ENCODE peak calls at places on chromosome 12, in nine cellular contexts. Z is cardiac fibroblast, T is prostate gland, S is PC-3, X is type B pancreatic cell, P is cardiac muscle cell, A is ovary, H is BJ, J is mesothelial cell of epicardium. D is an unnamed sample.

GRCh38 chr12:61097991-61098580 is 1162.1 kb upstream of the USP15 start:
- DNase-seq in Z (no peak), S (no peak), A (no peak), P (no peak), H (no peak), T (no peak), X (no peak), J (no peak), D (no peak)

GRCh38 chr12:6345319-6346071 is 3.6 kb upstream of the TNFRSF1A start:
- DNase-seq in T (no peak), S (peak), H (no peak), Z (peak), J (no peak), P (peak), A (no peak), X (no peak), D (no peak)

GRCh38 chr12:95124106-95124505 is 50.7 kb upstream of the NR2C1 start:
- DNase-seq in H (no peak), S (no peak), Z (no peak), T (no peak), J (no peak), A (no peak), X (no peak), P (no peak), D (no peak)

GRCh38 chr12:2637371-2637770 is 157.4 kb upstream of the FKBP4 start:
- DNase-seq in S (no peak), T (no peak), X (no peak), P (no peak), Z (no peak), H (no peak), A (no peak), J (no peak), D (no peak)

GRCh38 chr12:55392032-55392795 is 8.1 kb upstream of the OR6C65 start:
- DNase-seq in T (no peak), X (no peak), S (no peak), A (no peak), P (no peak), H (no peak), J (no peak), Z (no peak), D (no peak)

GRCh38 chr12:10027311-10028099 is 3.0 kb upstream of the CLEC9A start:
- DNase-seq in H (no peak), X (no peak), Z (peak), A (no peak), P (no peak), J (no peak), T (no peak), S (peak), D (no peak)

GRCh38 chr12:104181313-104181712 is 34.3 kb upstream of the TXNRD1 start:
- DNase-seq in S (no peak), Z (peak), A (no peak), J (no peak), X (no peak), T (no peak), P (peak), H (no peak), D (no peak)

GRCh38 chr12:93156091-93156490 is 221.6 kb upstream of the NUDT4 start:
- DNase-seq in H (no peak), S (no peak), A (no peak), J (no peak), X (no peak), T (peak), P (no peak), Z (no peak), D (no peak)

GRCh38 chr12:76032043-76032981 is 736 bp upstream of the PHLDA1 start:
- DNase-seq in H (no peak), S (peak), Z (peak), T (peak), X (no peak), J (no peak), P (peak), A (peak), D (no peak)

GRCh38 chr12:46933947-46934346 is 108.2 kb upstream of the SLC38A4 start:
- DNase-seq in A (no peak), T (no peak), Z (peak), X (no peak), J (no peak), S (peak), H (no peak), P (peak), D (no peak)

GRCh38 chr12:124949066-124949465 is 34.6 kb upstream of the UBC start:
- DNase-seq in T (no peak), A (no peak), X (no peak), P (no peak), S (no peak), J (no peak), Z (no peak), H (no peak), D (no peak)

GRCh38 chr12:39816671-39817185 is 197.1 kb upstream of the ABCD2 start:
- DNase-seq in A (no peak), S (no peak), J (no peak), P (no peak), X (no peak), H (peak), Z (no peak), T (no peak), D (no peak)

GRCh38 chr12:6078378-6079083 is 45.9 kb downstream of the VWF start:
- DNase-seq in Z (peak), A (no peak), S (no peak), P (peak), T (no peak), H (no peak), X (no peak), J (no peak), D (no peak)

GRCh38 chr12:49365542-49365941 is 1.7 kb upstream of the SPATS2 start:
- DNase-seq in X (no peak), J (no peak), P (peak), H (no peak), T (no peak), S (peak), Z (peak), A (no peak), D (no peak)

GRCh38 chr12:107228076-107228475 is 134.7 kb upstream of the CRY1 start:
- DNase-seq in T (no peak), J (no peak), X (no peak), S (no peak), P (no peak), H (no peak), A (no peak), Z (no peak), D (no peak)

GRCh38 chr12:67590122-67590795 is 58.3 kb upstream of the DYRK2 start:
- DNase-seq in P (no peak), H (no peak), S (no peak), J (no peak), T (no peak), Z (no peak), A (no peak), X (no peak), D (no peak)

GRCh38 chr12:58139894-58140293 is 198.5 kb downstream of the ATP23 start:
- DNase-seq in T (no peak), Z (no peak), P (no peak), A (no peak), X (no peak), H (no peak), J (no peak), S (no peak), D (no peak)

GRCh38 chr12:2580821-2581220 is 213.9 kb upstream of the FKBP4 start:
- DNase-seq in H (no peak), P (peak), S (no peak), T (no peak), J (no peak), X (no peak), Z (peak), A (no peak), D (no peak)

GRCh38 chr12:93060666-93061413 is 131.7 kb upstream of the EEA1 start:
- DNase-seq in J (no peak), P (peak), H (no peak), T (no peak), A (peak), X (no peak), Z (peak), S (no peak), D (no peak)

GRCh38 chr12:130086248-130086647 is 76.0 kb upstream of the FZD10 start:
- DNase-seq in P (no peak), S (no peak), J (no peak), H (no peak), T (no peak), A (no peak), X (no peak), Z (no peak), D (no peak)

GRCh38 chr12:68373836-68374314 is 41.7 kb upstream of the MDM1 start:
- DNase-seq in Z (no peak), A (no peak), P (no peak), J (no peak), S (no peak), H (no peak), X (no peak), T (no peak), D (no peak)

GRCh38 chr12:64237382-64237781 is 15.3 kb upstream of the KICS2 start:
- DNase-seq in T (no peak), Z (no peak), H (no peak), P (no peak), X (no peak), A (no peak), S (no peak), J (no peak), D (no peak)

GRCh38 chr12:43332977-43333649 is 218.9 kb downstream of the ADAMTS20 start:
- DNase-seq in A (no peak), P (peak), X (no peak), T (no peak), Z (peak), J (no peak), S (peak), H (no peak), D (no peak)

GRCh38 chr12:104555650-104556049 is 98.9 kb downstream of the CHST11 start:
- DNase-seq in Z (no peak), P (no peak), J (no peak), X (no peak), H (no peak), T (peak), S (no peak), A (no peak), D (no peak)

GRCh38 chr12:6607751-6608591 is 792 bp upstream of the CHD4 start:
- DNase-seq in H (no peak), Z (peak), S (peak), X (no peak), J (no peak), T (no peak), P (peak), A (peak), D (no peak)

GRCh38 chr12:124901003-124901402 is 13.4 kb downstream of the UBC start:
- DNase-seq in J (no peak), P (no peak), S (no peak), T (no peak), X (no peak), A (no peak), Z (no peak), H (no peak), D (no peak)

GRCh38 chr12:130815028-130815741 is 23.9 kb downstream of the STX2 start:
- DNase-seq in Z (no peak), H (no peak), A (no peak), J (no peak), T (no peak), P (no peak), S (no peak), X (no peak), D (no peak)

GRCh38 chr12:93002278-93003054 is 73.4 kb upstream of the EEA1 start:
- DNase-seq in X (no peak), P (peak), J (no peak), Z (peak), H (peak), T (no peak), A (no peak), S (peak), D (no peak)

DNA sequence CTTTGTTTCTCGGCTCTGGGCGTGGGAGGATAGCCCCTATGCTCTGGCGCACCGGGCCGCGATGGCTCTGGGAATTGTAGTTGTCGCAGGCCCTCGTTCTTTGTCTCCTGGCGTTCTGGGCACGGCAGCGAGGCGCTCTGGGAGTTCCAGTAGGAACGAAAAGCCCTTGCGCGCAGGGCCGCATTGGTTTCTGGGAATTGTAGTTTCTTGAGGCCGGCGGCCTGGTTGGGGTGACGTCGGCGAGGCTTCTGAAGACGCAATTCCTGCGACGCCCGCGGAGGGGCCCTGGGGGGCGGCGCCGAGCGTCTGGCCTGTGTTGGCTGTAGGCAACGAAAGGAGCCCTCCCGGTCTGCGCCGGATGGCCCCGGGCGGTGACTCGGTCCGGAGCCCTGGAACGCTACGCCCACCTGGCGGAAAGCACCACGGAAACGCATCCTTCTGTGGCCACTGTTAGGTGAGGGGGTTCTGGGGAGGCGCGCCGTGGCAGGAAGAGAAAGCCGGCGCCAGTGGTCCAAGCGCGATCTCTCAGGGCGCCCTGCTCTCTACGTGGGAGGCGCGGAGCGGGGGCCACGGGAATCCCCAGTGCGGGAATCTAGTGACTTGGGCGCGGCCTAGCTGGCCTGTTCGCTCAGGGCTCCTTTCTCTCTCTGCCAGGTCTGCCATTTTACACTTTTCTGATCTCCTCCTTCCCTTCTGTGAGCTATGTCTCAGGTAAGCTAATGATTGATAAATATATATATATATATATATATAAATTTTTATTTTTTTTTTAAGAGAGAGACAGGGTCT is at the start of gene ZNF140:
- DNase-seq in X (no peak), S (peak), H (peak), T (peak), J (peak), P (peak), A (peak), Z (peak), D (peak)
- TF ChIP-seq CTCF in X (peak), S (no peak), H (peak), T (peak), J (peak), P (peak), A (no peak), Z (peak), D (no peak)

GRCh38 chr12:73517859-73518258 is 1019.8 kb upstream of the ATXN7L3B start:
- DNase-seq in H (no peak), T (no peak), P (no peak), X (no peak), S (no peak), A (no peak), Z (no peak), J (no peak), D (no peak)

DNA sequence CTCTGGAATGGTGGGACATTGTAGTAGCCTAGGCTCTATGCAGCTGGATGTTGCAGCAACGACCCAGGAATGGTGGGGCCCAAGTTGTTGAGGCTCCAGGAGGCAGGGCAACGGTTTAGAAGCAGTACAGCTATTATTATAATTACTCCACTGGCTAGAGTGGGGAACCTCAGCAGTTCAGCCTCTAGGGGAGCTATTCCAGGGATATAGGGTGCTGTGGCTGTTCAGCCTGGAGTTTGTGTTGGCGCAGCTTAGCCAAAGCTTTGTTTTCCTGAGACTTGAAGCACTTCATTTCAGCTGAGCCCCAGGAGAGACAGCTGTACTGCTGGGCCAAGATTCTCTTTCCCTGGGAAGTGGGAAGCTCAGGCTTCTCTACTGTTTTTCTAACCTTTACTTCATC is 1023.0 kb upstream of the ATXN7L3B start:
- DNase-seq in H (no peak), Z (no peak), X (no peak), T (no peak), J (no peak), S (peak), A (no peak), P (no peak), D (no peak)
- TF ChIP-seq CTCF in H (no peak), Z (no peak), X (peak), T (no peak), J (no peak), S (peak), A (no peak), P (no peak), D (no peak)

GRCh38 chr12:52083638-52083996 is 4.1 kb downstream of the SMIM41 start:
- DNase-seq in S (no peak), Z (no peak), H (no peak), X (no peak), J (no peak), A (no peak), P (no peak), T (no peak), D (no peak)
- TF ChIP-seq CTCF in S (peak), Z (no peak), H (no peak), X (no peak), J (no peak), A (no peak), P (no peak), T (no peak), D (no peak)

DNA sequence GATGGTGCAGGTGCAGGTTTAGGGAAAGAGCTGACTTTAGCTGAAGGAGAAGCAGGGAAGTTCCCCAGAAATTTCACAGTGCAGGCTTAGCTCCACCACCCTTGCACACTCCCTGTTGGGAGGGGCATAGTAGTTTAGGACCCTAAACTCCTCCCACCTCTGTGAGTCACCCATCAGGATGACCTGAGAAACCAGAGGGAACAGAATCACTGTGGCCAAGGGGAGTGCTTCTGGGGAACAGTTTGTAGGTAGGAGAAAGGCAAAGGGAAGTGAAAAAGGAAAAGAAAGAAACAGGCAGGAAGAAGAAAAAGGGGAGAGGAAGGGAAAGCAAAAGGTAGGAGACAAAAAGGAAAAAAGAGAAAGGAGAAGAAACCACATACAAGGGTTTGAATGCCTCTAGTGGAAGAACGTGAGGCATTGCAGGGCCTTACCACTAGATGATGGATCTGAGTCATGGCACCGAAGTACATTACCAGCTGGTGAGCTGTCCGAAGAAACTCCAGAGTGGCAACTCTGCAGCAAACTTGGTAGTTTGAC is 404.2 kb downstream of the SLC6A15 start:
- DNase-seq in A (no peak), P (peak), X (no peak), J (no peak), H (peak), Z (peak), T (no peak), S (peak), D (no peak)
- TF ChIP-seq CTCF in A (no peak), P (peak), X (peak), J (peak), H (peak), Z (peak), T (peak), S (peak), D (no peak)

DNA sequence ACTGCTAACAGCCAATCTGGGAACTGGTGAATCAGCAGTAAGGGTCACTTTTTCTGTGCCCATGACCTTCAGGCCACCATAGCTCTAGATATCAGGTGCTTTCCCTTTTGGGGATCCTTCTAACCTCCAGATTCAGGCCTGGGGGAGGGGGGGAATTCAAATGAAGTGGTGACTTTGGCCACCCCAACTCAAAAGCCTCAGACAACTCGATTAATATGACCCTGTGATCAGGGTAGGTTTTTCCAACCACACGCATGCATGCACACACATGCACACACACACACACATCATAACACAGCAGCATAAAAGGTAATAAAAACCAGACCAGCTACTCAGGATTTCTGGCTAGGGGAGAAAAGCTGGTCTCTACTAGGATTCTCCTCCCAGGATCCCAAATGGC is 5.3 kb downstream of the TBX3 start:
- DNase-seq in P (no peak), Z (no peak), J (no peak), T (no peak), S (peak), H (no peak), A (no peak), X (no peak), D (no peak)
- TF ChIP-seq CTCF in P (no peak), Z (no peak), J (no peak), T (no peak), S (no peak), H (no peak), A (no peak), X (no peak), D (no peak)

GRCh38 chr12:123264642-123265041 is 7.0 kb downstream of the CDK2AP1 start:
- DNase-seq in Z (no peak), X (no peak), S (no peak), H (no peak), J (no peak), T (no peak), A (no peak), P (no peak), D (no peak)
- TF ChIP-seq CTCF in Z (no peak), X (peak), S (peak), H (peak), J (no peak), T (no peak), A (no peak), P (peak), D (peak)

GRCh38 chr12:83434600-83434999 is 747.9 kb downstream of the TMTC2 start:
- DNase-seq in X (no peak), S (peak), J (no peak), H (no peak), A (no peak), P (no peak), Z (no peak), T (no peak), D (no peak)
- TF ChIP-seq CTCF in X (no peak), S (peak), J (no peak), H (no peak), A (no peak), P (no peak), Z (no peak), T (no peak), D (no peak)

DNA sequence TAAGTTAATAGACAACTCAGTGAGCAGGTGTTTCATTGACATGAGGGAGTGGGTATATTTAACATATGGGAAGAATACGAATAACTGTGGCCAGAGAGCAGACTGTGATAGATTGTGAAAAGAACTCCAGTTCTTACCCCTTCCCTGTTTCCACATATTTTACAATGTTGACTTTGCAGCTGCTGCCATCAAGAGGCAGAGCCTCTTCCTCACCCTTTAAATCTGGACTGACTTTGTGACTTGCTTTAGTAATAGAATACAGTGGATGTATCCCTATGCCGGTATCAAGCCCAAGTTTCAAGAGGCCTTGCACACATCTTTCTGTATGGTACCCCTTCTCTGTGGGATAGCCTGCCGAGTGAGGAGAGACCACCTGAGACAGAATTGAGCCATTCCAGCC is 356.7 kb downstream of the ETNK1 start:
- DNase-seq in A (no peak), P (peak), Z (peak), S (no peak), X (no peak), H (no peak), J (no peak), T (no peak), D (no peak)
- TF ChIP-seq CTCF in A (no peak), P (peak), Z (no peak), S (no peak), X (no peak), H (peak), J (no peak), T (no peak), D (peak)

DNA sequence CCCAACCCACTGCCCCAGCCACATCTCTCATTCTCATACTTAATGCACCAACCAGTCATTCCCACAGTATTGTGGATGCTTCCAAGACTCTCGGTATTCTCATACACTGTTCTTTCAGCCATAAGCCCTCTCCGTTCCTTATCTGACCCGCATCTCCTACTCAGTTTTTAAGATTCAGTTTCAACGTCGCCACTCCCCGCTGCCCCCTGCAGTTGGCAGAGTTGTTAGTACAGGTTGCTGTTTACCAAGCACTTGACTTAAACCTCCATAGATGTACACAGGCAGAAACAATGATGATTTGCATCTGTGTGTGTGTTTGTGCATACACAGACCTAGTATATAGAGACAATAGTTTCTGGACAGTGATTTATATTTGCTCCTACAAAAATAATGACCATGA is 40.2 kb downstream of the PAH start:
- DNase-seq in T (no peak), J (no peak), S (no peak), A (no peak), Z (no peak), H (no peak), P (no peak), X (no peak), D (no peak)
- TF ChIP-seq CTCF in T (no peak), J (no peak), S (peak), A (no peak), Z (no peak), H (peak), P (no peak), X (peak), D (no peak)

D was measured in D721Med.